ENCODE peak calls at places on chromosome 13, in five cellular contexts. L is right lobe of liver, K is suprapubic skin, D is testis, A is heart left ventricle. W is an unnamed sample.

GRCh38 chr13:83839158-83839557 is 43.1 kb downstream of the SLITRK1 start:
- DNase-seq in L (no peak), K (no peak), D (no peak), A (no peak), W (no peak)

GRCh38 chr13:65236841-65237418 is 1993.2 kb downstream of the PCDH9 start:
- DNase-seq in K (no peak), A (no peak), L (no peak), D (no peak), W (no peak)

GRCh38 chr13:33262554-33262953 is 23.0 kb downstream of the STARD13 start:
- DNase-seq in A (no peak), D (no peak), L (no peak), K (no peak), W (no peak)

GRCh38 chr13:98717256-98717655 is 35.2 kb downstream of the SLC15A1 start:
- DNase-seq in A (no peak), D (no peak), K (no peak), L (no peak), W (no peak)

GRCh38 chr13:75194717-75195116 is 287.3 kb downstream of the TBC1D4 start:
- DNase-seq in K (no peak), D (no peak), A (no peak), L (no peak), W (no peak)

GRCh38 chr13:99987180-99988047 is 5.8 kb downstream of the ZIC2 start:
- DNase-seq in L (no peak), D (no peak), A (no peak), K (no peak), W (no peak)

GRCh38 chr13:100361504-100361903 is 227.1 kb downstream of the GGACT start:
- DNase-seq in L (no peak), D (no peak), A (no peak), K (no peak), W (no peak)

GRCh38 chr13:105097501-105097900 is 1438.0 kb downstream of the EFNB2 start:
- DNase-seq in A (no peak), L (no peak), K (no peak), D (no peak), W (no peak)

GRCh38 chr13:113794764-113795173 is 35.7 kb downstream of the TMEM255B start:
- DNase-seq in D (no peak), L (no peak), K (peak; percentile 67), A (no peak), W (no peak)

GRCh38 chr13:20702945-20703784 is at the start of gene IL17D:
- DNase-seq in D (no peak), A (no peak), K (no peak), L (no peak), W (peak; percentile 15)

GRCh38 chr13:59710995-59711701 is 452.6 kb downstream of the DIAPH3 start:
- DNase-seq in D (no peak), K (no peak), A (no peak), L (no peak), W (no peak)

GRCh38 chr13:46905249-46905648 is 8.4 kb upstream of the HTR2A start:
- DNase-seq in L (no peak), A (no peak), D (no peak), K (no peak), W (no peak)

GRCh38 chr13:50127726-50128291 is 112.6 kb downstream of the KCNRG start:
- DNase-seq in D (no peak), K (no peak), A (peak; percentile 59), L (no peak), W (peak; percentile 6)

GRCh38 chr13:57633141-57633949 is 1.8 kb downstream of the PCDH17 start:
- DNase-seq in L (peak; percentile 47), K (no peak), A (peak; percentile 85), D (peak; percentile 73), W (peak; percentile 12)

GRCh38 chr13:63643543-63643942 is 2227.9 kb upstream of the PCDH20 start:
- DNase-seq in L (no peak), D (no peak), A (no peak), K (no peak), W (no peak)

GRCh38 chr13:87356314-87356713 is 314.9 kb upstream of the SLITRK5 start:
- DNase-seq in A (no peak), K (no peak), D (no peak), L (no peak), W (no peak)

GRCh38 chr13:102309110-102309509 is 92.7 kb downstream of the FGF14 start:
- DNase-seq in L (no peak), D (no peak), K (no peak), A (no peak), W (peak; percentile 23)

GRCh38 chr13:34048652-34049051 is 230.7 kb downstream of the RFC3 start:
- DNase-seq in D (no peak), K (no peak), A (no peak), L (no peak), W (no peak)

GRCh38 chr13:39915418-39915817 is 260.0 kb downstream of the COG6 start:
- DNase-seq in L (no peak), A (no peak), K (no peak), D (no peak), W (no peak)

GRCh38 chr13:110264685-110265275 is 42.2 kb downstream of the COL4A1 start:
- DNase-seq in K (no peak), A (no peak), D (no peak), L (no peak), W (no peak)

GRCh38 chr13:101209206-101209893 is 207.0 kb downstream of the NALCN start:
- DNase-seq in A (no peak), D (no peak), L (no peak), K (no peak), W (no peak)

GRCh38 chr13:21537105-21537504 is 66.9 kb downstream of the MICU2 start:
- DNase-seq in A (no peak), K (no peak), D (no peak), L (no peak), W (no peak)

GRCh38 chr13:101698400-101698799 is 245.9 kb downstream of the ITGBL1 start:
- DNase-seq in K (no peak), A (no peak), D (no peak), L (no peak), W (no peak)

GRCh38 chr13:113361406-113361805 is 2.5 kb downstream of the GRTP1 start:
- DNase-seq in D (no peak), A (no peak), L (no peak), K (peak; percentile 40), W (no peak)

GRCh38 chr13:46698910-46699460 is 98.0 kb downstream of the ESD start:
- DNase-seq in L (no peak), D (peak; percentile 23), K (no peak), A (no peak), W (no peak)

GRCh38 chr13:90686438-90686837 is 661.0 kb upstream of the MIR17HG start:
- DNase-seq in K (no peak), A (no peak), L (no peak), D (no peak), W (no peak)

GRCh38 chr13:61192826-61193225 is 222.8 kb downstream of the PCDH20 start:
- DNase-seq in K (no peak), D (no peak), A (no peak), L (no peak), W (no peak)

GRCh38 chr13:61040180-61040579 is 375.5 kb downstream of the PCDH20 start:
- DNase-seq in K (no peak), L (no peak), A (no peak), D (no peak), W (no peak)

GRCh38 chr13:71979616-71980015 is 112.6 kb upstream of the DACH1 start:
- DNase-seq in A (no peak), K (no peak), L (no peak), D (no peak), W (no peak)

GRCh38 chr13:114109646-114110045 is 22.8 kb downstream of the RASA3 start:
- DNase-seq in K (no peak), A (peak; percentile 72), L (peak; percentile 48), D (no peak), W (no peak)

GRCh38 chr13:31968473-31968872 is 63.1 kb upstream of the FRY start:
- DNase-seq in D (peak; percentile 31), L (no peak), A (no peak), K (no peak), W (no peak)

GRCh38 chr13:108086678-108087077 is 128.7 kb downstream of the LIG4 start:
- DNase-seq in L (no peak), K (no peak), D (peak; percentile 60), A (no peak), W (no peak)

GRCh38 chr13:98349731-98350305 is 172.7 kb upstream of the RNF113B start:
- DNase-seq in L (peak; percentile 54), K (no peak), A (no peak), D (peak; percentile 52), W (peak; percentile 48)

GRCh38 chr13:96093296-96094006 is 3.5 kb downstream of the HS6ST3 start:
- DNase-seq in A (no peak), K (no peak), L (no peak), D (no peak), W (no peak)

GRCh38 chr13:94329754-94330551 is 149.5 kb downstream of the DCT start:
- DNase-seq in A (no peak), D (no peak), L (peak; percentile 77), K (no peak), W (no peak)
- H3K27ac ChIP-seq in A (peak overlapping the region; percentile 44), D (no peak overlapping the region), L (peak overlapping the region; percentile 38), K (no peak overlapping the region), W (no peak overlapping the region)

GRCh38 chr13:80339841-80340642 is 884 bp downstream of the SPRY2 start:
- DNase-seq in A (peak; percentile 83), K (peak; percentile 82), L (peak; percentile 81), D (peak; percentile 47), W (peak; percentile 57)
- TF ChIP-seq POLR2A in A (no peak), K (no peak), L (peak; percentile 38), D (no peak), W (no peak)

DNA sequence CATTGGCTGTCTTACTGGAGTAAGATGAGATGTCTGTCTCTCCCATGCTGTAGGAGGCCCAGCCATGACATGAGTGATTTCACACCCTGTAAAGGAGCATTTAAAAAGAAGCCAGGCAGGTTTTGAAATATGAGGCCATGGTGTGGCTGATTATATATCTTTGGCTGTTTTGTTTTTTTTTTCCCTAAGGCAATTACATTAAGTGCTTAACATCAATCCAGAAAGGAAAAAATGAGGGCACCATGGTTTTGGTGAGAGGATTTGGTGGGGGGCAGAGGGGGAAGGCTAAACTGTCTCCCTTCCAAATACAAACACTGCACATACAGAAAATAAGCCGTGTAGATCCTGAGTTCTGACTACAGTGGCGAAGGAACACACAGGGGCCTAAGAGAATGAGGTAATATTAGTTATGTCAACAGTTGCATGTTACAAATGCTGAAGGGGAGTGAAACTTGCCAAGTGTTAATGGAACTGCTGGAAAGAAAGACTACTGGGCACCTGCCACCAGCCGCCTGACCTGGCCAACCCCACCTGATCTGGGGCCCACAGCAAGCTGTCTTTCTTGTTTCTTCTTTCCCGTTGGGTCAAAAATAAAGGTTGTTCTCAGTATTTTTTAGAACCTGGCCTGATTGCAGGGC is 183.7 kb upstream of the TSC22D1 start:
- DNase-seq in L (no peak), A (no peak), K (no peak), D (no peak), W (peak; percentile 15)
- H3K27ac ChIP-seq in L (no peak overlapping the region), A (no peak overlapping the region), K (peak overlapping the region; percentile 52), D (no peak overlapping the region), W (peak overlapping the region; percentile 13)

GRCh38 chr13:45333251-45333972 is 7.6 kb downstream of the TPT1 start:
- DNase-seq in A (no peak), L (no peak), K (no peak), D (no peak), W (no peak)

GRCh38 chr13:45333973-45334922 is 6.7 kb downstream of the TPT1 start:
- DNase-seq in L (no peak), D (no peak), K (no peak), A (no peak), W (peak; percentile 59)

GRCh38 chr13:45332831-45333219 is 8.2 kb downstream of the TPT1 start:
- DNase-seq in D (no peak), A (no peak), K (no peak), L (no peak), W (no peak)

GRCh38 chr13:45331123-45331619 is 9.8 kb downstream of the TPT1 start:
- DNase-seq in K (no peak), A (no peak), L (no peak), D (no peak), W (no peak)

GRCh38 chr13:45331981-45332830 is 8.8 kb downstream of the TPT1 start:
- DNase-seq in K (no peak), D (no peak), A (no peak), L (no peak), W (no peak)
- TF ChIP-seq POLR2A in K (no peak), D (no peak), A (no peak), L (no peak), W (no peak)